ENCODE peak calls at places on chromosomes 4 and X, in six cellular contexts. B is uterus, C is tibial nerve, N is A549, S is right lobe of liver, G is heart left ventricle. Q is an unnamed sample. For H3K9me3, the result is how much of the 10 kb centered on the place peaks cover.

GRCh38 chr4:189600598-189601435 is 339.9 kb upstream of the FRG1 start:
- DNase-seq in B (no peak), G (no peak), C (no peak), S (no peak), N (peak), Q (no peak)

GRCh38 chr4:577499-578450 is 1.7 kb upstream of the TMEM271 start:
- DNase-seq in S (no peak), N (no peak), C (no peak), B (no peak), G (no peak), Q (peak)

GRCh38 chrX:150635952-150636351 is 57.2 kb upstream of the MTMR1 start:
- DNase-seq in B (no peak), S (no peak), N (peak), C (no peak), G (no peak), Q (peak)

GRCh38 chr4:189792819-189793618 is 147.7 kb upstream of the FRG1 start:
- DNase-seq in G (peak), B (no peak), C (peak), S (peak), N (peak), Q (peak)

GRCh38 chr4:180947421-180947820 is 1295.8 kb upstream of the TENM3 start:
- DNase-seq in S (no peak), G (no peak), B (no peak), C (no peak), N (no peak), Q (no peak)

GRCh38 chr4:100076753-100077152 is 113.5 kb downstream of the DDIT4L start:
- DNase-seq in B (no peak), S (no peak), C (no peak), N (peak), G (no peak), Q (no peak)

GRCh38 chr4:42458686-42459085 is 61.4 kb downstream of the SHISA3 start:
- DNase-seq in G (no peak), C (no peak), B (no peak), S (no peak), N (no peak), Q (no peak)

GRCh38 chr4:38162240-38162784 is 202.1 kb downstream of the PTTG2 start:
- DNase-seq in B (peak), N (peak), S (peak), G (no peak), C (no peak), Q (no peak)

GRCh38 chr4:151641983-151642382 is 118.8 kb downstream of the GATB start:
- DNase-seq in G (no peak), S (no peak), N (no peak), C (no peak), B (no peak), Q (no peak)

GRCh38 chr4:85514783-85515182 is 39.8 kb downstream of the ARHGAP24 start:
- DNase-seq in N (no peak), C (no peak), B (no peak), S (no peak), G (no peak), Q (no peak)

GRCh38 chrX:148541461-148541983 is 41.1 kb downstream of the AFF2 start:
- DNase-seq in S (no peak), N (no peak), C (no peak), G (no peak), B (no peak), Q (no peak)

GRCh38 chr4:2071912-2072867 is 13.1 kb downstream of the NAT8L start:
- DNase-seq in N (no peak), C (no peak), B (no peak), G (no peak), S (no peak), Q (no peak)

GRCh38 chr4:87491436-87491835 is 37.7 kb downstream of the SPARCL1 start:
- DNase-seq in N (no peak), B (no peak), C (no peak), S (no peak), G (no peak), Q (no peak)

GRCh38 chr4:126627255-126627654 is 1005.5 kb upstream of the INTU start:
- DNase-seq in N (peak), S (no peak), G (no peak), C (no peak), B (no peak), Q (no peak)

GRCh38 chrX:23883737-23884354 is 23.9 kb downstream of the APOO start:
- DNase-seq in G (no peak), B (no peak), S (no peak), N (peak), C (no peak), Q (no peak)

GRCh38 chr4:93832097-93832496 is 3.5 kb downstream of the ATOH1 start:
- DNase-seq in N (no peak), G (no peak), B (no peak), S (no peak), C (no peak), Q (no peak)

GRCh38 chr4:176153124-176153523 is 42.3 kb downstream of the SPATA4 start:
- DNase-seq in G (no peak), N (no peak), B (no peak), S (no peak), C (no peak), Q (no peak)

GRCh38 chr4:86891785-86892638 is at the start of gene C4orf36:
- DNase-seq in C (peak), B (peak), G (peak), S (peak), N (peak), Q (peak)

GRCh38 chr4:42167709-42168108 is 15.3 kb upstream of the BEND4 start:
- DNase-seq in G (no peak), S (no peak), N (no peak), C (no peak), B (no peak), Q (no peak)

GRCh38 chrX:99348256-99348655 is 1061.8 kb downstream of the PCDH19 start:
- DNase-seq in S (no peak), G (no peak), N (no peak), C (no peak), B (no peak), Q (no peak)

GRCh38 chr4:8699063-8699385 is 106.5 kb downstream of the CPZ start:
- DNase-seq in N (no peak), C (no peak), B (no peak), S (no peak), G (no peak), Q (no peak)

GRCh38 chrX:138946941-138947340 is 235.4 kb upstream of the FGF13 start:
- DNase-seq in C (no peak), N (no peak), G (no peak), S (no peak), B (no peak), Q (no peak)

GRCh38 chr4:152807294-152807829 is 27.6 kb downstream of the ARFIP1 start:
- DNase-seq in B (no peak), G (no peak), N (no peak), S (no peak), C (no peak), Q (no peak)

GRCh38 chr4:52946811-52947210 is 84.7 kb downstream of the RASL11B start:
- DNase-seq in G (peak), C (no peak), S (no peak), B (no peak), N (no peak), Q (no peak)

GRCh38 chrX:20252392-20253231 is 14.1 kb downstream of the RPS6KA3 start:
- DNase-seq in N (peak), C (no peak), G (peak), B (no peak), S (peak), Q (peak)

GRCh38 chr4:19992694-19993093 is 259.0 kb upstream of the SLIT2 start:
- DNase-seq in B (no peak), S (no peak), G (no peak), N (no peak), C (no peak), Q (no peak)

GRCh38 chr4:169659736-169660670 is 39.6 kb downstream of the CLCN3 start:
- DNase-seq in C (no peak), B (peak), G (peak), N (peak), S (no peak), Q (peak)
- H3K4me3 ChIP-seq in C (peak), B (peak), G (peak), N (peak), S (peak), Q (peak)

DNA sequence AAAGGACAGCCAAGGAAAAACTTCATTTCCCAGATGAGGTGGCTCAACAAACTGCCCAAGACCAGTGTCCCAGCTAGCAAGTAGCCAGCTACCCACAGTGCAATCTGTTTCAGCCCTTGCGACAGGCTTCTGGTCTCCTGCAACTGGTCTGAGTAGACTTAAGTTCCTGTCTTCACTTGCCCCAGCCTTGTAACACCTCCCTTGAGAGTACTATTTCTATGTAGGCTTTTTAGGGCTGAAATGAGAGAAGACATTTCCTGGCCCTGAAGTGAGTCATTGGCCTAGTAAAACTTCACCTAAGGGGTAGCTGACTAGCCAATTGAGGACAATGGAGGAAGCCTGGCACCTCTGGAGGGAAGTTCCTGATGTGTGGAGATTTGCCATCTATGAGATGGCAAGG is 80.1 kb upstream of the STIM2 start:
- DNase-seq in S (no peak), B (no peak), C (no peak), G (no peak), N (no peak), Q (no peak)
- H3K27ac ChIP-seq in S (no peak), B (no peak), C (no peak), G (no peak), N (no peak), Q (no peak)

GRCh38 chr4:72375050-72375736 is 193.8 kb downstream of the ADAMTS3 start:
- DNase-seq in S (no peak), G (no peak), C (no peak), B (no peak), N (peak), Q (no peak)

GRCh38 chr4:72374156-72374555 is 194.9 kb downstream of the ADAMTS3 start:
- DNase-seq in B (no peak), C (no peak), G (no peak), N (no peak), S (no peak), Q (no peak)

GRCh38 chr4:72376901-72377300 is 192.1 kb downstream of the ADAMTS3 start:
- DNase-seq in G (no peak), S (no peak), N (no peak), B (no peak), C (no peak), Q (no peak)

GRCh38 chr4:72378901-72379300 is 190.1 kb downstream of the ADAMTS3 start:
- DNase-seq in S (no peak), B (no peak), N (no peak), G (no peak), C (no peak), Q (no peak)

DNA sequence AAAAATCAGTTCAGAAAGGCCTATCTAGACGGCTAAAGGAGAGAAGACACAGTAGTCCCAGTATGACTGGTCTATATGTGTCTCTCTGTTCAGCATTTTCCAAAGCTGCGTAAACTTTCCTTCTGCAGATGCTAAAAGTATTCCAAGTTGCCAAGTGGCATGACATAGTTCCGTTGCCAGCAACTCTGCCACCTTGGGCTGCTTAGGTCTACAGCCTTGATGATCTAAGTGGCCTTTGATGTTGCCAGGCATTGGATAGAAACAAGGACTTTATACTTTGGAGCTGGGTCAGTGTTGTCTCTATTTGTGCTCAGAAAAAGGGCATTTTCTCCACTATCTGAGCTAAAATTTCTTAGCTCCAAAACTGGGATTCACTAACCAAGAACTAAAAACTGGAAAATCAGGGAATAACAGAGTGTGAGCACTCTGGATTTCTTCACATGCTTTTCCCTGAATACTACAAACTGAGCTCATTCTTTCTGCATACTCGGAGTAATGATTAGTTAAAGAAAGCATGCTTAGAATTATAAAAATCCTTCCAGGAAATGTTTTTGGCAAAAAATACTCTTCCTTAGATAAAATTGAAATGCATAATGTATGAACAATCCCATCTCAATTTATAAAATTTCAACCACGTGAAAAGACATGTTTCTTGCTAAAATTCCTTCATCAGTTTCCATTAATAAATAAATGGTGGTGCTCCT is 191.4 kb downstream of the ADAMTS3 start:
- DNase-seq in C (no peak), B (no peak), G (no peak), N (no peak), S (no peak), Q (no peak)
- H3K9me3 ChIP-seq in C (under half), B (under half), G (under half), N (under half), S (under half), Q (under half)

GRCh38 chr4:72444104-72444503 is 124.9 kb downstream of the ADAMTS3 start:
- DNase-seq in G (no peak), N (no peak), B (no peak), C (no peak), S (no peak), Q (no peak)

GRCh38 chr4:72448231-72448630 is 120.8 kb downstream of the ADAMTS3 start:
- DNase-seq in N (no peak), B (no peak), G (no peak), C (no peak), S (no peak), Q (no peak)

GRCh38 chr4:72446353-72447055 is 122.5 kb downstream of the ADAMTS3 start:
- DNase-seq in S (no peak), C (no peak), B (no peak), N (no peak), G (no peak), Q (no peak)

GRCh38 chr4:72451349-72451748 is 117.7 kb downstream of the ADAMTS3 start:
- DNase-seq in S (no peak), B (peak), C (peak), N (no peak), G (peak), Q (no peak)

GRCh38 chr4:72449705-72450104 is 119.3 kb downstream of the ADAMTS3 start:
- DNase-seq in G (no peak), B (no peak), N (no peak), S (no peak), C (no peak), Q (no peak)
- H3K4me3 ChIP-seq in G (no peak), B (no peak), N (no peak), S (no peak), C (no peak), Q (no peak)

GRCh38 chrX:39757971-39758370 is 339.8 kb downstream of the BCOR start:
- DNase-seq in C (no peak), G (no peak), N (no peak), B (no peak), S (no peak), Q (no peak)
- H3K27ac ChIP-seq in C (peak), G (no peak), N (peak), B (peak), S (no peak), Q (no peak)

GRCh38 chrX:144798972-144799371 is 448.3 kb upstream of the SPANXN1 start:
- DNase-seq in G (no peak), B (no peak), S (no peak), C (no peak), N (no peak), Q (no peak)
- H3K9me3 ChIP-seq in G (under half), B (under half), S (under half), C (under half), N (under half), Q (under half)

GRCh38 chr4:149755969-149756368 is 59.7 kb downstream of the IQCM start:
- DNase-seq in C (no peak), B (no peak), N (no peak), S (no peak), G (no peak), Q (no peak)

GRCh38 chr4:149749769-149750168 is 65.9 kb downstream of the IQCM start:
- DNase-seq in C (no peak), S (no peak), G (no peak), B (no peak), N (no peak), Q (no peak)

GRCh38 chr4:149754526-149754925 is 61.1 kb downstream of the IQCM start:
- DNase-seq in G (no peak), N (no peak), C (no peak), S (no peak), B (no peak), Q (no peak)

GRCh38 chr4:149752729-149753128 is 62.9 kb downstream of the IQCM start:
- DNase-seq in S (no peak), C (no peak), G (no peak), N (no peak), B (no peak), Q (no peak)

GRCh38 chr4:149751174-149751573 is 64.5 kb downstream of the IQCM start:
- DNase-seq in S (no peak), C (no peak), B (no peak), G (no peak), N (no peak), Q (no peak)
- H3K4me3 ChIP-seq in S (no peak), C (no peak), B (no peak), G (no peak), N (no peak), Q (no peak)

GRCh38 chr4:159497961-159498360 is 395.1 kb downstream of the RAPGEF2 start:
- DNase-seq in G (no peak), S (no peak), C (no peak), B (no peak), N (no peak), Q (no peak)

GRCh38 chr4:159498371-159499115 is 395.7 kb downstream of the RAPGEF2 start:
- DNase-seq in N (no peak), G (no peak), S (peak), C (no peak), B (no peak), Q (no peak)

GRCh38 chr4:159496248-159496647 is 393.4 kb downstream of the RAPGEF2 start:
- DNase-seq in B (no peak), G (no peak), S (no peak), N (no peak), C (no peak), Q (no peak)

GRCh38 chr4:159495515-159496236 is 392.8 kb downstream of the RAPGEF2 start:
- DNase-seq in C (no peak), B (no peak), S (no peak), N (no peak), G (no peak), Q (no peak)
- H3K27ac ChIP-seq in C (peak), B (no peak), S (peak), N (no peak), G (no peak), Q (no peak)